ENCODE peak calls at places on chromosomes 3 and 15, in ten cellular contexts. I, M, A, S, X, N, T, Z, W and D are unnamed samples.

GRCh38 chr15:101047301-101047781 is 128.2 kb downstream of the LRRK1 start:
- DNase-seq in I (no peak), M (no peak), A (peak; percentile 4), S (peak; percentile 51), X (no peak), N (peak; percentile 70), T (peak; percentile 47), Z (peak; percentile 6), W (no peak), D (peak; percentile 87)

GRCh38 chr15:90047956-90048575 is 46.9 kb downstream of the ZNF710 start:
- DNase-seq in I (peak; percentile 70), M (no peak), A (no peak), S (no peak), X (no peak), N (no peak), T (no peak), Z (no peak), W (no peak), D (peak; percentile 27)

GRCh38 chr15:60917469-60918130 is 311.5 kb downstream of the RORA start:
- DNase-seq in I (peak; percentile 83), M (peak; percentile 51), A (peak; percentile 46), S (peak; percentile 75), X (no peak), N (no peak), T (no peak), Z (peak; percentile 62), W (no peak), D (no peak)

GRCh38 chr15:47796339-47796738 is 79.0 kb downstream of the SEMA6D start:
- DNase-seq in I (no peak), M (no peak), A (no peak), S (no peak), X (no peak), N (no peak), T (no peak), Z (no peak), W (no peak), D (no peak)

GRCh38 chr3:126664591-126665214 is 9.8 kb upstream of the TXNRD3 start:
- DNase-seq in I (no peak), M (peak; percentile 68), A (no peak), S (no peak), X (no peak), N (no peak), T (peak; percentile 80), Z (no peak), W (no peak), D (peak; percentile 70)

GRCh38 chr15:100114526-100114925 is 227.2 kb downstream of the ADAMTS17 start:
- DNase-seq in I (no peak), M (no peak), A (no peak), S (peak; percentile 33), X (no peak), N (peak; percentile 33), T (no peak), Z (no peak), W (no peak), D (peak; percentile 56)

GRCh38 chr3:183584246-183584913 is 28.9 kb upstream of the KLHL6 start:
- DNase-seq in I (peak; percentile 69), M (peak; percentile 58), A (peak; percentile 53), S (peak; percentile 85), X (no peak), N (no peak), T (no peak), Z (no peak), W (no peak), D (no peak)

GRCh38 chr3:159872374-159873109 is 116.1 kb upstream of the IL12A start:
- DNase-seq in I (no peak), M (peak; percentile 92), A (no peak), S (no peak), X (peak; percentile 97), N (no peak), T (peak; percentile 55), Z (no peak), W (peak; percentile 86), D (no peak)

GRCh38 chr3:56190906-56191305 is 277.4 kb downstream of the ERC2 start:
- DNase-seq in I (no peak), M (no peak), A (no peak), S (no peak), X (no peak), N (no peak), T (no peak), Z (no peak), W (no peak), D (no peak)

GRCh38 chr3:74601793-74602192 is 12.7 kb downstream of the CNTN3 start:
- DNase-seq in I (no peak), M (no peak), A (no peak), S (no peak), X (no peak), N (no peak), T (no peak), Z (no peak), W (no peak), D (no peak)

GRCh38 chr15:88069561-88069960 is 187.0 kb downstream of the NTRK3 start:
- DNase-seq in I (no peak), M (no peak), A (no peak), S (no peak), X (no peak), N (no peak), T (no peak), Z (no peak), W (no peak), D (no peak)

GRCh38 chr3:171428892-171429291 is 31.3 kb downstream of the TNIK start:
- DNase-seq in I (no peak), M (no peak), A (no peak), S (no peak), X (no peak), N (no peak), T (no peak), Z (no peak), W (no peak), D (no peak)

GRCh38 chr3:171676600-171677175 is 133.6 kb downstream of the PLD1 start:
- DNase-seq in I (no peak), M (no peak), A (no peak), S (no peak), X (no peak), N (peak; percentile 76), T (no peak), Z (peak; percentile 88), W (no peak), D (no peak)

GRCh38 chr3:45693941-45694521 is 4.8 kb downstream of the SACM1L start:
- DNase-seq in I (no peak), M (peak; percentile 14), A (no peak), S (no peak), X (peak; percentile 10), N (no peak), T (no peak), Z (no peak), W (no peak), D (no peak)

GRCh38 chr3:45095916-45096526 is 50.2 kb downstream of the CDCP1 start:
- DNase-seq in I (no peak), M (no peak), A (no peak), S (peak; percentile 41), X (no peak), N (no peak), T (no peak), Z (peak; percentile 32), W (no peak), D (no peak)

GRCh38 chr15:66865622-66866611 is 163.9 kb downstream of the SMAD6 start:
- DNase-seq in I (peak; percentile 62), M (no peak), A (no peak), S (peak; percentile 33), X (no peak), N (peak; percentile 92), T (peak; percentile 86), Z (no peak), W (no peak), D (no peak)

DNA sequence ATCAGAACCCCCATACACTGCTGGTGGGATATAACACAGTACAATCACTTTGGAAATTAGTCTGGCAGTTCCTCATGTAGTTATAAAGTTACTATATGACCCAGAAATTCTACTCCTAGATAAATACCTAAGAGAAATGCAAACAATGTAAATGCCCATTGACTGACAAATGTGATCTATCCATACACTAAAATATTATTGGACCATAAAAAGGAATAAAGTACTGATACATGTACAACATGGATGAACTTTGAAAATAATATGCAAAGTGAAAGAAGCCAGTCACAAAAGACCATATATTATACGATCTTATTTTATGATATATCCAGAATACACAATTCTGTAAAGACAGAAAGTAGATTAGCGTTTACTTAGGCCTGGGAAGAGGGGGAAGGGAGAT is 7.8 kb downstream of the IMPG2 start:
- DNase-seq in I (no peak), M (no peak), A (no peak), S (no peak), X (no peak), N (no peak), T (no peak), Z (no peak), W (no peak), D (no peak)
- H3K4me3 ChIP-seq in I (no peak overlapping the region), M (no peak overlapping the region), A (no peak overlapping the region), S (no peak overlapping the region), X (no peak overlapping the region), N (no peak overlapping the region), T (no peak overlapping the region), Z (no peak overlapping the region), W (no peak overlapping the region), D (no peak overlapping the region)

GRCh38 chr15:75508741-75509532 is 57.4 kb upstream of the SIN3A start:
- DNase-seq in I (no peak), M (peak; percentile 70), A (no peak), S (peak; percentile 29), X (peak; percentile 28), N (no peak), T (no peak), Z (no peak), W (peak; percentile 32), D (peak; percentile 43)
- H3K36me3 ChIP-seq in I (peaks cover 58% of the 10 kb centered on the region), M (peaks cover 47% of the 10 kb centered on the region), A (peaks cover 43% of the 10 kb centered on the region), S (no peaks in the 10 kb centered on the region), X (peaks cover 9% of the 10 kb centered on the region), N (peaks cover 68% of the 10 kb centered on the region), T (peaks cover 63% of the 10 kb centered on the region), Z (peaks cover 3% of the 10 kb centered on the region), W (peaks cover 13% of the 10 kb centered on the region), D (peaks cover 23% of the 10 kb centered on the region)

DNA sequence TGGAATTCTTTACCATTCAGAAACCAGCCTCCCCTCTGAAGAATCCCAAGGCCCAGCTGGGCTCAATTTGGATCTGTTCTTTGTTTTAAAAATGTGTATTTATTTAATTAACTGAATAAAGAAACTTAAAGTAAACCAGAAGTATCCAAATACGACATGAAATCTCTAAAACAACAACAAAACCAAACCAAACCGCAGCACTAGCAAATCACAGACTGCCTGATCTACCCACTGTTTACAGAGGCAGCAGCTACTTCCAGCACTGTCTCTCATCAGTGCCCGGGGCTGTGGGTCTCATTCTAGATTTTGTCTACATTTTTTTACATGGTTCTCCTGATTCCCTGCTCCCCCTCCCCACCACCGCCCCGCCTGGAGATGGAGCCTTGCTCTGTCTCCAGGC is 2.3 kb downstream of the FLNB start:
- DNase-seq in I (no peak), M (peak; percentile 45), A (no peak), S (no peak), X (no peak), N (no peak), T (no peak), Z (no peak), W (no peak), D (no peak)
- H3K4me3 ChIP-seq in I (peak overlapping the region; percentile 81), M (peak overlapping the region; percentile 100), A (no peak overlapping the region), S (no peak overlapping the region), X (peak overlapping the region; percentile 89), N (peak overlapping the region; percentile 96), T (peak overlapping the region; percentile 95), Z (peak overlapping the region; percentile 85), W (peak overlapping the region; percentile 85), D (peak overlapping the region; percentile 98)

DNA sequence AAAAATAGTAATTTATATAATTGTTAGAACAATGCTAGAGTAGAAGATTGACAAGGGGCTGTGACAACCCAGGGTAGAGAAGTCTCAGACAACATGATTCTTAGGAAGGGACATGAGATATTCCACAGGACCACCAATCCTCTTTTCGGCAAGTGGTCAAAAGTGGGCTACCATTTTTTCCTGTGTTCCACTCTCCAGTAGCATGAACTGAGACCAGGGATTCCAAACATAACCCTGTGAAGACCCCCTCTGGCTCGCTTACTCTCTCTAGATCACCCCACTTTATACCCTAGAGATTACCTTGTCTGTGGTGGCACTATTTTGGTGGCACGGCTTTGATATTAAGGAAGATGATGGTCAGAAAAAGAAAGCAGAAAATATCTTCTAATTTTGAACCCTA is 960 bp downstream of the GCSAM start:
- DNase-seq in I (no peak), M (no peak), A (no peak), S (no peak), X (no peak), N (no peak), T (no peak), Z (no peak), W (no peak), D (no peak)
- H3K36me3 ChIP-seq in I (no peaks in the 10 kb centered on the region), M (no peaks in the 10 kb centered on the region), A (no peaks in the 10 kb centered on the region), S (no peaks in the 10 kb centered on the region), X (no peaks in the 10 kb centered on the region), N (no peaks in the 10 kb centered on the region), T (no peaks in the 10 kb centered on the region), Z (no peaks in the 10 kb centered on the region), W (peaks cover 5% of the 10 kb centered on the region), D (no peaks in the 10 kb centered on the region)